ENCODE peak calls at places on chromosomes 3 and 15, in seven cellular contexts. Z, D, I, J, A, K and G are unnamed samples.

GRCh38 chr15:51696566-51696965 is 15.3 kb downstream of the SCG3 start:
- DNase-seq in Z (no peak), D (no peak), I (no peak), J (no peak), A (no peak), K (no peak), G (no peak)

GRCh38 chr3:196514913-196515621 is at the start of gene SMCO1:
- DNase-seq in Z (no peak), D (peak; percentile 46), I (no peak), J (no peak), A (no peak), K (no peak), G (no peak)

GRCh38 chr3:9695322-9695721 is 8.3 kb upstream of the CPNE9 start:
- DNase-seq in Z (no peak), D (no peak), I (no peak), J (no peak), A (no peak), K (no peak), G (no peak)

GRCh38 chr15:53580371-53580770 is 179.1 kb downstream of the WDR72 start:
- DNase-seq in Z (peak; percentile 43), D (no peak), I (no peak), J (peak; percentile 65), A (no peak), K (no peak), G (peak; percentile 8)

GRCh38 chr3:155809181-155809580 is 3.1 kb upstream of the C3orf33 start:
- DNase-seq in Z (no peak), D (no peak), I (no peak), J (no peak), A (no peak), K (no peak), G (no peak)

GRCh38 chr15:91100561-91101355 is 701 bp downstream of the SV2B start:
- DNase-seq in Z (no peak), D (no peak), I (no peak), J (no peak), A (no peak), K (no peak), G (no peak)

GRCh38 chr3:31936661-31937060 is 44.4 kb downstream of the OSBPL10 start:
- DNase-seq in Z (no peak), D (no peak), I (no peak), J (no peak), A (no peak), K (no peak), G (no peak)

GRCh38 chr15:74635228-74635627 is 19.6 kb downstream of the CLK3 start:
- DNase-seq in Z (peak; percentile 72), D (peak; percentile 68), I (peak; percentile 24), J (peak; percentile 40), A (peak; percentile 9), K (no peak), G (peak; percentile 77)

GRCh38 chr3:45929042-45929679 is 14.1 kb upstream of the CXCR6 start:
- DNase-seq in Z (peak; percentile 41), D (peak; percentile 51), I (no peak), J (peak; percentile 12), A (no peak), K (no peak), G (peak; percentile 47)

GRCh38 chr3:49174586-49174985 is 3.2 kb downstream of the KLHDC8B start:
- DNase-seq in Z (no peak), D (no peak), I (no peak), J (no peak), A (no peak), K (no peak), G (no peak)

GRCh38 chr3:50078622-50079021 is 10.1 kb upstream of the RBM5 start:
- DNase-seq in Z (no peak), D (no peak), I (no peak), J (no peak), A (no peak), K (no peak), G (no peak)

GRCh38 chr3:71389191-71389590 is 194.3 kb downstream of the FOXP1 start:
- DNase-seq in Z (no peak), D (no peak), I (peak; percentile 46), J (no peak), A (no peak), K (no peak), G (peak; percentile 32)